ENCODE peak calls at places on chromosomes 2 and 18, in ten cellular contexts. R is tibial nerve, D is transverse colon, Y is A549, I is K562, X is GM12878, T is H1, F is HepG2, M is suprapubic skin, S is ovary. A is an unnamed sample.

GRCh38 chr18:77077836-77078456 is 54.6 kb downstream of the MBP start:
- DNase-seq in R (no peak), D (no peak), Y (no peak), I (peak), X (no peak), T (no peak), F (no peak), M (no peak), S (no peak), A (no peak)

GRCh38 chr2:85588218-85589044 is 4.2 kb downstream of the VAMP5 start:
- DNase-seq in R (no peak), D (no peak), Y (no peak), I (peak), X (no peak), T (no peak), F (no peak), M (no peak), S (no peak), A (no peak)

GRCh38 chr2:219441451-219442205 is 7.0 kb downstream of the SPEG start:
- DNase-seq in R (no peak), D (peak), Y (peak), I (peak), X (no peak), T (no peak), F (no peak), M (no peak), S (peak), A (peak)

GRCh38 chr18:48940854-48941531 is 9.8 kb downstream of the SMAD7 start:
- DNase-seq in R (no peak), D (peak), Y (no peak), I (no peak), X (peak), T (no peak), F (no peak), M (no peak), S (no peak), A (no peak)

GRCh38 chr18:62751341-62751821 is 36.0 kb downstream of the PHLPP1 start:
- DNase-seq in R (no peak), D (no peak), Y (no peak), I (no peak), X (no peak), T (peak), F (no peak), M (no peak), S (no peak), A (no peak)

GRCh38 chr2:28286678-28287077 is 106.0 kb upstream of the FOSL2 start:
- DNase-seq in R (no peak), D (no peak), Y (no peak), I (no peak), X (no peak), T (no peak), F (no peak), M (no peak), S (no peak), A (no peak)

GRCh38 chr2:73836141-73836943 is 7.6 kb downstream of the STAMBP start:
- DNase-seq in R (no peak), D (no peak), Y (no peak), I (peak), X (no peak), T (no peak), F (no peak), M (no peak), S (no peak), A (peak)

GRCh38 chr2:84888401-84889276 is 7.8 kb upstream of the TRABD2A start:
- DNase-seq in R (no peak), D (peak), Y (no peak), I (no peak), X (peak), T (no peak), F (no peak), M (no peak), S (no peak), A (peak)

GRCh38 chr18:58262581-58262980 is 218.6 kb downstream of the NEDD4L start:
- DNase-seq in R (no peak), D (no peak), Y (no peak), I (no peak), X (no peak), T (no peak), F (no peak), M (no peak), S (no peak), A (no peak)

GRCh38 chr2:198106621-198107020 is 302.2 kb downstream of the PLCL1 start:
- DNase-seq in R (no peak), D (no peak), Y (no peak), I (no peak), X (no peak), T (no peak), F (no peak), M (no peak), S (no peak), A (no peak)

GRCh38 chr2:67845557-67846114 is 217.2 kb downstream of the C1D start:
- DNase-seq in R (no peak), D (no peak), Y (no peak), I (no peak), X (no peak), T (no peak), F (no peak), M (no peak), S (no peak), A (peak)

GRCh38 chr2:65919579-65920188 is 487.3 kb upstream of the SPRED2 start:
- DNase-seq in R (no peak), D (no peak), Y (no peak), I (peak), X (no peak), T (no peak), F (no peak), M (no peak), S (no peak), A (no peak)

GRCh38 chr2:219731173-219731572 is 103.7 kb downstream of the SLC4A3 start:
- DNase-seq in R (no peak), D (no peak), Y (no peak), I (no peak), X (no peak), T (no peak), F (peak), M (no peak), S (no peak), A (no peak)

GRCh38 chr2:50575232-50575631 is 456.7 kb downstream of the NRXN1 start:
- DNase-seq in R (no peak), D (no peak), Y (no peak), I (no peak), X (no peak), T (peak), F (no peak), M (no peak), S (no peak), A (no peak)

GRCh38 chr2:136917281-136917680 is 151.9 kb downstream of the THSD7B start:
- DNase-seq in R (no peak), D (no peak), Y (no peak), I (no peak), X (no peak), T (peak), F (no peak), M (no peak), S (no peak), A (no peak)

GRCh38 chr2:105653313-105653712 is 91.4 kb upstream of the NCK2 start:
- DNase-seq in R (no peak), D (no peak), Y (no peak), I (peak), X (no peak), T (no peak), F (no peak), M (no peak), S (no peak), A (no peak)

GRCh38 chr2:15988724-15989123 is 48.4 kb downstream of the MYCN start:
- DNase-seq in R (no peak), D (no peak), Y (no peak), I (no peak), X (no peak), T (no peak), F (no peak), M (no peak), S (no peak), A (no peak)

GRCh38 chr2:76448956-76449355 is 738.2 kb upstream of the GCFC2 start:
- DNase-seq in R (no peak), D (no peak), Y (no peak), I (no peak), X (no peak), T (no peak), F (no peak), M (no peak), S (no peak), A (no peak)

GRCh38 chr2:147345246-147345645 is 499.6 kb upstream of the ACVR2A start:
- DNase-seq in R (no peak), D (no peak), Y (no peak), I (no peak), X (no peak), T (no peak), F (no peak), M (no peak), S (no peak), A (no peak)

GRCh38 chr2:189116059-189116458 is 63.5 kb downstream of the COL5A2 start:
- DNase-seq in R (no peak), D (no peak), Y (no peak), I (no peak), X (no peak), T (no peak), F (no peak), M (no peak), S (no peak), A (no peak)

GRCh38 chr18:57803119-57803969 is at the start of gene ATP8B1:
- DNase-seq in R (no peak), D (peak), Y (peak), I (peak), X (no peak), T (peak), F (no peak), M (peak), S (peak), A (peak)

GRCh38 chr2:63614983-63615945 is 26.5 kb downstream of the MDH1 start:
- DNase-seq in R (no peak), D (no peak), Y (no peak), I (peak), X (no peak), T (peak), F (peak), M (no peak), S (no peak), A (no peak)

GRCh38 chr2:199757466-199757865 is 93.5 kb downstream of the FTCDNL1 start:
- DNase-seq in R (no peak), D (peak), Y (no peak), I (no peak), X (no peak), T (no peak), F (no peak), M (no peak), S (no peak), A (peak)

GRCh38 chr2:213105212-213105611 is 46.2 kb downstream of the IKZF2 start:
- DNase-seq in R (no peak), D (no peak), Y (no peak), I (no peak), X (no peak), T (no peak), F (no peak), M (no peak), S (no peak), A (no peak)

GRCh38 chr2:183192343-183192742 is 68.1 kb downstream of the NUP35 start:
- DNase-seq in R (no peak), D (no peak), Y (no peak), I (no peak), X (no peak), T (no peak), F (no peak), M (no peak), S (no peak), A (no peak)

GRCh38 chr2:9753665-9754531 is 89.4 kb upstream of the TAF1B start:
- DNase-seq in R (no peak), D (peak), Y (no peak), I (no peak), X (no peak), T (no peak), F (no peak), M (no peak), S (peak), A (no peak)

GRCh38 chr2:141199711-141200110 is 931.1 kb downstream of the LRP1B start:
- DNase-seq in R (no peak), D (no peak), Y (no peak), I (no peak), X (no peak), T (no peak), F (no peak), M (no peak), S (no peak), A (no peak)

GRCh38 chr2:120239488-120240287 is 13.0 kb upstream of the RALB start:
- DNase-seq in R (no peak), D (peak), Y (peak), I (no peak), X (no peak), T (no peak), F (peak), M (no peak), S (peak), A (no peak)

GRCh38 chr18:23502516-23503037 is 734 bp upstream of the RMC1 start:
- DNase-seq in R (no peak), D (peak), Y (no peak), I (peak), X (no peak), T (no peak), F (no peak), M (no peak), S (no peak), A (no peak)

GRCh38 chr2:181273986-181274385 is 183.2 kb upstream of the ITGA4 start:
- DNase-seq in R (no peak), D (no peak), Y (no peak), I (no peak), X (no peak), T (no peak), F (no peak), M (no peak), S (no peak), A (no peak)

GRCh38 chr18:48889981-48890735 is 60.6 kb downstream of the SMAD7 start:
- DNase-seq in R (no peak), D (no peak), Y (no peak), I (no peak), X (no peak), T (no peak), F (no peak), M (no peak), S (peak), A (peak)

GRCh38 chr2:217902281-217903141 is 100.3 kb downstream of the TNS1 start:
- DNase-seq in R (peak), D (peak), Y (peak), I (peak), X (no peak), T (no peak), F (peak), M (peak), S (peak), A (peak)

GRCh38 chr18:36358141-36358540 is 60.6 kb downstream of the FHOD3 start:
- DNase-seq in R (no peak), D (no peak), Y (no peak), I (no peak), X (no peak), T (no peak), F (no peak), M (no peak), S (no peak), A (no peak)

GRCh38 chr18:36355511-36355910 is 58.0 kb downstream of the FHOD3 start:
- DNase-seq in R (no peak), D (no peak), Y (no peak), I (no peak), X (no peak), T (no peak), F (no peak), M (no peak), S (no peak), A (no peak)

GRCh38 chr18:36352384-36352783 is 54.9 kb downstream of the FHOD3 start:
- DNase-seq in R (no peak), D (no peak), Y (no peak), I (no peak), X (no peak), T (no peak), F (no peak), M (no peak), S (no peak), A (no peak)

GRCh38 chr18:36350839-36351474 is 53.4 kb downstream of the FHOD3 start:
- DNase-seq in R (no peak), D (no peak), Y (no peak), I (no peak), X (no peak), T (no peak), F (no peak), M (no peak), S (no peak), A (no peak)

DNA sequence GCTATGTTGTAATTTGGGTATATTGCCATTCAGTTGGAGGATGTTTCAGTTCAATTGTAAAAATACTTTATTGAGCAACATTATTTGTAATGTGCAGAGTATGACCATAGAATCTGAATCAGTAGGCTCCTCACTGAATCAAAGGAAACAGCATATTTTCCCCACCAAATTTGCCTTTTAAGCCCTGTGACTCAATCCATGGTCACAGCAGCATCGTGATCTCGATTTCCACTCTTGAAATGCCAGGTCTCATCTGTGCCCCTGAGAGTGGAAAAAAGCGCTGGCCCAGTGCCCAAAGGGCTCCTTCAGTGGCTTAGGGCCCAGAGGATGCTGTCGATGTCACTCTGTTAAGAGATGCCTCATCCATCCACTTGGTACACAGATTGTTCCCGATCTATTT is 57.5 kb downstream of the FHOD3 start:
- DNase-seq in R (no peak), D (no peak), Y (no peak), I (no peak), X (no peak), T (no peak), F (no peak), M (no peak), S (no peak), A (no peak)
- TF ChIP-seq EP300 in R (no peak), D (no peak), Y (no peak), I (no peak), X (no peak), T (no peak), F (no peak), M (no peak), S (no peak), A (no peak)

GRCh38 chr2:20977497-20977896 is 66.4 kb downstream of the APOB start:
- DNase-seq in R (no peak), D (no peak), Y (no peak), I (no peak), X (no peak), T (no peak), F (no peak), M (no peak), S (no peak), A (peak)

GRCh38 chr2:20972110-20972509 is 71.8 kb downstream of the APOB start:
- DNase-seq in R (no peak), D (no peak), Y (no peak), I (no peak), X (no peak), T (no peak), F (no peak), M (no peak), S (no peak), A (peak)

GRCh38 chr2:20972792-20973565 is 70.9 kb downstream of the APOB start:
- DNase-seq in R (no peak), D (no peak), Y (no peak), I (no peak), X (no peak), T (no peak), F (no peak), M (no peak), S (no peak), A (peak)

DNA sequence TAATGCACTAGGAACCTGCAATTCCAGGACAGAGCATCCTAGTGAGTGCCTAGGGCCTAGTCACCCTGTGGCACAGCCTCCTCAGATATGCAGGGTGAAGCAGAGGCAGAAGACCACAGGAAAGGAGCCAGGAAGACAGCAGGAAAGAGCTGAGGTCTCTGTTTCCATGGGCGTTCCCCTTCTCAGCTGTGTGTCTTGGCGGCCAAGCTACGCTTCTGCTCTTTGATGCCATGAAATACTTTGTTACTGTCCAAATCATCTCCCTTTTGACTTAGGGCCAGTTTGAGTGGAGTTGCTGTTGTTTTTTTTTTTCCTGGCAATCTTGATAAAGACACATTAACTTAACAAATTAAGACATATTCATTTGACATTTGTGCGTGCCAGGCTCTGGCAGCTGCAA is 67.3 kb downstream of the APOB start:
- DNase-seq in R (no peak), D (no peak), Y (no peak), I (no peak), X (no peak), T (no peak), F (no peak), M (no peak), S (no peak), A (peak)
- TF ChIP-seq POLR2A in R (no peak), D (no peak), Y (no peak), I (no peak), X (no peak), T (no peak), F (no peak), M (no peak), S (no peak), A (no peak)

GRCh38 chr2:161122772-161123530 is 37.3 kb upstream of the TANK start:
- DNase-seq in R (no peak), D (peak), Y (peak), I (peak), X (no peak), T (no peak), F (peak), M (no peak), S (no peak), A (peak)

GRCh38 chr2:161123531-161124030 is 36.6 kb upstream of the TANK start:
- DNase-seq in R (no peak), D (no peak), Y (no peak), I (no peak), X (no peak), T (no peak), F (no peak), M (no peak), S (no peak), A (no peak)

GRCh38 chr2:161121622-161122021 is 38.6 kb upstream of the TANK start:
- DNase-seq in R (no peak), D (no peak), Y (no peak), I (no peak), X (no peak), T (no peak), F (peak), M (no peak), S (no peak), A (no peak)

GRCh38 chr2:161120775-161121174 is 39.5 kb upstream of the TANK start:
- DNase-seq in R (no peak), D (no peak), Y (no peak), I (no peak), X (no peak), T (no peak), F (no peak), M (no peak), S (no peak), A (no peak)

GRCh38 chr2:161124186-161124585 is 36.0 kb upstream of the TANK start:
- DNase-seq in R (no peak), D (no peak), Y (no peak), I (no peak), X (no peak), T (no peak), F (no peak), M (no peak), S (no peak), A (no peak)
- TF ChIP-seq EP300 in R (no peak), D (no peak), Y (no peak), I (no peak), X (no peak), T (no peak), F (no peak), M (no peak), S (no peak), A (no peak)

DNA sequence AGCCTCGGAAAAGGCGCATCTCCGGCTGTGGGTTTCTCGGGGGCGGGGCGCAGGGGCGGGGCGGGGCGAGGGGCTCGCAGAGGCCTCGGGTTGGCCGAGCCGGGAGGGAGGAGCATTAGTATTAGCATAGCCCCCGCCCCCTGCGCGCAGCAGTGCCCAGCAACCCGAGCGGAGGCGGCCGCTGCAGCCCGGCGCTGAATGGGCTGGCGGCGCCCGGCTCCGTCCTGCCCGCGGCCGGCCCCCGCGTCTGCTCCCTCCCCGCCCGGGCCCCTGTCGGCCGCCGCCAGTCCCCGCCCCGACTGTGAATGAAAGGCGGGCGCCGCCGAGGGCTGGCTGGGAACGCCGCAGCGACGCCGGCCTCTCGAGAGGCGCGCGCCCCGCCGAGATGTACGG is at the start of gene EFR3B:
- DNase-seq in R (peak), D (peak), Y (peak), I (peak), X (peak), T (peak), F (peak), M (peak), S (peak), A (peak)
- TF ChIP-seq POLR2A in R (peak), D (no peak), Y (peak), I (no peak), X (peak), T (no peak), F (no peak), M (no peak), S (peak), A (no peak)

A was measured in sigmoid colon.